ENCODE peak calls at places on chromosomes 12 and 14, in seven cellular contexts. One of them, this sample, is unnamed.

GRCh38 chr12:111227476-111228420 is 141.1 kb downstream of the PHETA1 start:
- DNase-seq in germinal center: no peak
- DNase-seq in HTR-8/SVneo: no peak
- DNase-seq in left cardiac atrium: no peak
- DNase-seq in stimulated activated CD4-positive, alpha-beta T cell treated with anti-CD3 and anti-CD28 coated beads, Interleukin-12 subunit alpha, Interleukin-12 subunit beta, amount 100 ng/mL, for 24 hours: no peak
- DNase-seq in GM23248: no peak
- DNase-seq in SW 1271: no peak
- DNase-seq in this sample: no peak

GRCh38 chr12:50452795-50453194 is 52.0 kb upstream of the DIP2B start:
- DNase-seq in germinal center: no peak
- DNase-seq in HTR-8/SVneo: no peak
- DNase-seq in left cardiac atrium: no peak
- DNase-seq in stimulated activated CD4-positive, alpha-beta T cell treated with anti-CD3 and anti-CD28 coated beads, Interleukin-12 subunit alpha, Interleukin-12 subunit beta, amount 100 ng/mL, for 24 hours: no peak
- DNase-seq in GM23248: no peak
- DNase-seq in SW 1271: no peak
- DNase-seq in this sample: no peak

GRCh38 chr12:52003591-52003990 is 3.2 kb upstream of the TAMALIN start:
- DNase-seq in germinal center: no peak
- DNase-seq in HTR-8/SVneo: no peak
- DNase-seq in left cardiac atrium: no peak
- DNase-seq in stimulated activated CD4-positive, alpha-beta T cell treated with anti-CD3 and anti-CD28 coated beads, Interleukin-12 subunit alpha, Interleukin-12 subunit beta, amount 100 ng/mL, for 24 hours: no peak
- DNase-seq in GM23248: no peak
- DNase-seq in SW 1271: no peak
- DNase-seq in this sample: no peak

GRCh38 chr14:101845896-101846295 is 84.4 kb downstream of the PPP2R5C start:
- DNase-seq in germinal center: no peak
- DNase-seq in HTR-8/SVneo: no peak
- DNase-seq in left cardiac atrium: no peak
- DNase-seq in stimulated activated CD4-positive, alpha-beta T cell treated with anti-CD3 and anti-CD28 coated beads, Interleukin-12 subunit alpha, Interleukin-12 subunit beta, amount 100 ng/mL, for 24 hours: no peak
- DNase-seq in GM23248: no peak
- DNase-seq in SW 1271: no peak
- DNase-seq in this sample: no peak

GRCh38 chr12:76490763-76491162 is 68.8 kb downstream of the OSBPL8 start:
- DNase-seq in germinal center: no peak
- DNase-seq in HTR-8/SVneo: no peak
- DNase-seq in left cardiac atrium: no peak
- DNase-seq in stimulated activated CD4-positive, alpha-beta T cell treated with anti-CD3 and anti-CD28 coated beads, Interleukin-12 subunit alpha, Interleukin-12 subunit beta, amount 100 ng/mL, for 24 hours: no peak
- DNase-seq in GM23248: no peak
- DNase-seq in SW 1271: no peak
- DNase-seq in this sample: no peak

GRCh38 chr14:93788307-93788556 is at the start of gene PRIMA1:
- DNase-seq in germinal center: peak; percentile 8
- DNase-seq in HTR-8/SVneo: no peak
- DNase-seq in left cardiac atrium: no peak
- DNase-seq in stimulated activated CD4-positive, alpha-beta T cell treated with anti-CD3 and anti-CD28 coated beads, Interleukin-12 subunit alpha, Interleukin-12 subunit beta, amount 100 ng/mL, for 24 hours: no peak
- DNase-seq in GM23248: no peak
- DNase-seq in SW 1271: no peak
- DNase-seq in this sample: peak; percentile 21

GRCh38 chr12:22615963-22616501 is 8.9 kb upstream of the ETNK1 start:
- DNase-seq in germinal center: no peak
- DNase-seq in HTR-8/SVneo: no peak
- DNase-seq in left cardiac atrium: no peak
- DNase-seq in stimulated activated CD4-positive, alpha-beta T cell treated with anti-CD3 and anti-CD28 coated beads, Interleukin-12 subunit alpha, Interleukin-12 subunit beta, amount 100 ng/mL, for 24 hours: no peak
- DNase-seq in GM23248: no peak
- DNase-seq in SW 1271: no peak
- DNase-seq in this sample: no peak

GRCh38 chr14:102590667-102591099 is 1.8 kb upstream of the RCOR1 start:
- DNase-seq in germinal center: no peak
- DNase-seq in HTR-8/SVneo: no peak
- DNase-seq in left cardiac atrium: peak; percentile 59
- DNase-seq in stimulated activated CD4-positive, alpha-beta T cell treated with anti-CD3 and anti-CD28 coated beads, Interleukin-12 subunit alpha, Interleukin-12 subunit beta, amount 100 ng/mL, for 24 hours: no peak
- DNase-seq in GM23248: peak; percentile 66
- DNase-seq in SW 1271: peak; percentile 61
- DNase-seq in this sample: peak; percentile 47

GRCh38 chr14:35213869-35214387 is 78.3 kb upstream of the PSMA6 start:
- DNase-seq in germinal center: no peak
- DNase-seq in HTR-8/SVneo: peak; percentile 23
- DNase-seq in left cardiac atrium: no peak
- DNase-seq in stimulated activated CD4-positive, alpha-beta T cell treated with anti-CD3 and anti-CD28 coated beads, Interleukin-12 subunit alpha, Interleukin-12 subunit beta, amount 100 ng/mL, for 24 hours: no peak
- DNase-seq in GM23248: peak; percentile 52
- DNase-seq in SW 1271: no peak
- DNase-seq in this sample: no peak

GRCh38 chr12:116539905-116540482 is 19.2 kb upstream of the MAP1LC3B2 start:
- DNase-seq in germinal center: no peak
- DNase-seq in HTR-8/SVneo: no peak
- DNase-seq in left cardiac atrium: no peak
- DNase-seq in stimulated activated CD4-positive, alpha-beta T cell treated with anti-CD3 and anti-CD28 coated beads, Interleukin-12 subunit alpha, Interleukin-12 subunit beta, amount 100 ng/mL, for 24 hours: no peak
- DNase-seq in GM23248: peak; percentile 80
- DNase-seq in SW 1271: no peak
- DNase-seq in this sample: no peak

GRCh38 chr14:72715215-72715909 is 178.5 kb downstream of the DPF3 start:
- DNase-seq in germinal center: no peak
- DNase-seq in HTR-8/SVneo: no peak
- DNase-seq in left cardiac atrium: peak; percentile 58
- DNase-seq in stimulated activated CD4-positive, alpha-beta T cell treated with anti-CD3 and anti-CD28 coated beads, Interleukin-12 subunit alpha, Interleukin-12 subunit beta, amount 100 ng/mL, for 24 hours: no peak
- DNase-seq in GM23248: peak; percentile 26
- DNase-seq in SW 1271: no peak
- DNase-seq in this sample: peak; percentile 80

GRCh38 chr12:128382946-128383739 is 116.2 kb downstream of the TMEM132C start:
- DNase-seq in germinal center: no peak
- DNase-seq in HTR-8/SVneo: no peak
- DNase-seq in left cardiac atrium: no peak
- DNase-seq in stimulated activated CD4-positive, alpha-beta T cell treated with anti-CD3 and anti-CD28 coated beads, Interleukin-12 subunit alpha, Interleukin-12 subunit beta, amount 100 ng/mL, for 24 hours: no peak
- DNase-seq in GM23248: no peak
- DNase-seq in SW 1271: no peak
- DNase-seq in this sample: no peak

GRCh38 chr12:40903040-40903439 is 210.8 kb downstream of the CNTN1 start:
- DNase-seq in germinal center: no peak
- DNase-seq in HTR-8/SVneo: no peak
- DNase-seq in left cardiac atrium: no peak
- DNase-seq in stimulated activated CD4-positive, alpha-beta T cell treated with anti-CD3 and anti-CD28 coated beads, Interleukin-12 subunit alpha, Interleukin-12 subunit beta, amount 100 ng/mL, for 24 hours: no peak
- DNase-seq in GM23248: no peak
- DNase-seq in SW 1271: no peak
- DNase-seq in this sample: no peak

GRCh38 chr12:52367876-52368275 is 595 bp upstream of the KRT85 start:
- DNase-seq in germinal center: no peak
- DNase-seq in HTR-8/SVneo: no peak
- DNase-seq in left cardiac atrium: no peak
- DNase-seq in stimulated activated CD4-positive, alpha-beta T cell treated with anti-CD3 and anti-CD28 coated beads, Interleukin-12 subunit alpha, Interleukin-12 subunit beta, amount 100 ng/mL, for 24 hours: no peak
- DNase-seq in GM23248: no peak
- DNase-seq in SW 1271: no peak
- DNase-seq in this sample: no peak

GRCh38 chr14:91177073-91177796 is 63.4 kb downstream of the DGLUCY start:
- DNase-seq in germinal center: peak; percentile 74
- DNase-seq in HTR-8/SVneo: peak; percentile 76
- DNase-seq in left cardiac atrium: no peak
- DNase-seq in stimulated activated CD4-positive, alpha-beta T cell treated with anti-CD3 and anti-CD28 coated beads, Interleukin-12 subunit alpha, Interleukin-12 subunit beta, amount 100 ng/mL, for 24 hours: peak; percentile 34
- DNase-seq in GM23248: peak; percentile 81
- DNase-seq in SW 1271: peak; percentile 80
- DNase-seq in this sample: peak; percentile 44

GRCh38 chr14:24051162-24051788 is 534 bp upstream of the CARMIL3 start:
- DNase-seq in germinal center: no peak
- DNase-seq in HTR-8/SVneo: no peak
- DNase-seq in left cardiac atrium: no peak
- DNase-seq in stimulated activated CD4-positive, alpha-beta T cell treated with anti-CD3 and anti-CD28 coated beads, Interleukin-12 subunit alpha, Interleukin-12 subunit beta, amount 100 ng/mL, for 24 hours: no peak
- DNase-seq in GM23248: no peak
- DNase-seq in SW 1271: no peak
- DNase-seq in this sample: no peak

GRCh38 chr12:121069206-121069605 is 30.2 kb upstream of the OASL start:
- DNase-seq in germinal center: no peak
- DNase-seq in HTR-8/SVneo: no peak
- DNase-seq in left cardiac atrium: no peak
- DNase-seq in stimulated activated CD4-positive, alpha-beta T cell treated with anti-CD3 and anti-CD28 coated beads, Interleukin-12 subunit alpha, Interleukin-12 subunit beta, amount 100 ng/mL, for 24 hours: no peak
- DNase-seq in GM23248: no peak
- DNase-seq in SW 1271: no peak
- DNase-seq in this sample: no peak

GRCh38 chr12:56589783-56590182 is 40.3 kb downstream of the BAZ2A start:
- DNase-seq in germinal center: no peak
- DNase-seq in HTR-8/SVneo: no peak
- DNase-seq in left cardiac atrium: no peak
- DNase-seq in stimulated activated CD4-positive, alpha-beta T cell treated with anti-CD3 and anti-CD28 coated beads, Interleukin-12 subunit alpha, Interleukin-12 subunit beta, amount 100 ng/mL, for 24 hours: no peak
- DNase-seq in GM23248: no peak
- DNase-seq in SW 1271: no peak
- DNase-seq in this sample: no peak

GRCh38 chr12:24505366-24506025 is 443.4 kb downstream of the BCAT1 start:
- DNase-seq in germinal center: peak; percentile 13
- DNase-seq in HTR-8/SVneo: no peak
- DNase-seq in left cardiac atrium: no peak
- DNase-seq in stimulated activated CD4-positive, alpha-beta T cell treated with anti-CD3 and anti-CD28 coated beads, Interleukin-12 subunit alpha, Interleukin-12 subunit beta, amount 100 ng/mL, for 24 hours: no peak
- DNase-seq in GM23248: no peak
- DNase-seq in SW 1271: no peak
- DNase-seq in this sample: no peak

GRCh38 chr12:47276253-47277070 is 196.7 kb upstream of the AMIGO2 start:
- DNase-seq in germinal center: peak; percentile 48
- DNase-seq in HTR-8/SVneo: peak; percentile 57
- DNase-seq in left cardiac atrium: no peak
- DNase-seq in stimulated activated CD4-positive, alpha-beta T cell treated with anti-CD3 and anti-CD28 coated beads, Interleukin-12 subunit alpha, Interleukin-12 subunit beta, amount 100 ng/mL, for 24 hours: no peak
- DNase-seq in GM23248: peak; percentile 52
- DNase-seq in SW 1271: peak; percentile 56
- DNase-seq in this sample: no peak

GRCh38 chr12:49133590-49133989 is 2.4 kb upstream of the TUBA1B start:
- DNase-seq in germinal center: no peak
- DNase-seq in HTR-8/SVneo: no peak
- DNase-seq in left cardiac atrium: no peak
- DNase-seq in stimulated activated CD4-positive, alpha-beta T cell treated with anti-CD3 and anti-CD28 coated beads, Interleukin-12 subunit alpha, Interleukin-12 subunit beta, amount 100 ng/mL, for 24 hours: no peak
- DNase-seq in GM23248: no peak
- DNase-seq in SW 1271: no peak
- DNase-seq in this sample: no peak

GRCh38 chr12:79939728-79940306 is 4.9 kb upstream of the PPP1R12A start:
- DNase-seq in germinal center: no peak
- DNase-seq in HTR-8/SVneo: no peak
- DNase-seq in left cardiac atrium: no peak
- DNase-seq in stimulated activated CD4-positive, alpha-beta T cell treated with anti-CD3 and anti-CD28 coated beads, Interleukin-12 subunit alpha, Interleukin-12 subunit beta, amount 100 ng/mL, for 24 hours: no peak
- DNase-seq in GM23248: no peak
- DNase-seq in SW 1271: no peak
- DNase-seq in this sample: no peak

GRCh38 chr12:99984271-99985128 is at the start of gene ANKS1B:
- DNase-seq in germinal center: peak; percentile 23
- DNase-seq in HTR-8/SVneo: peak; percentile 54
- DNase-seq in left cardiac atrium: peak; percentile 62
- DNase-seq in stimulated activated CD4-positive, alpha-beta T cell treated with anti-CD3 and anti-CD28 coated beads, Interleukin-12 subunit alpha, Interleukin-12 subunit beta, amount 100 ng/mL, for 24 hours: no peak
- DNase-seq in GM23248: peak; percentile 63
- DNase-seq in SW 1271: peak; percentile 30
- DNase-seq in this sample: peak; percentile 55